ENCODE peak calls at places on chromosomes 1 and 21, in five cellular contexts. I is stimulated activated CD4-positive, alpha-beta T cell treated with anti-CD3 and anti-CD28 coated beads, Interleukin-4, amount 100 ng/mL, for 48 hours; Z is HS-5; O is A549; E is RWPE1. X is an unnamed sample.

GRCh38 chr1:6102227-6102845 is 56.6 kb downstream of the KCNAB2 start:
- DNase-seq in I (no peak), Z (no peak), O (no peak), E (no peak), X (peak)

GRCh38 chr1:94401206-94401605 is 17.0 kb upstream of the ABCD3 start:
- DNase-seq in I (no peak), Z (no peak), O (no peak), E (no peak), X (no peak)

GRCh38 chr21:33025106-33025470 is 647 bp upstream of the OLIG2 start:
- DNase-seq in I (no peak), Z (no peak), O (no peak), E (no peak), X (no peak)

GRCh38 chr1:204104331-204105222 is 31.7 kb downstream of the SOX13 start:
- DNase-seq in I (no peak), Z (peak), O (peak), E (peak), X (no peak)

GRCh38 chr1:162138107-162138506 is 68.6 kb downstream of the NOS1AP start:
- DNase-seq in I (no peak), Z (no peak), O (no peak), E (no peak), X (no peak)

GRCh38 chr1:34529935-34530859 is 224.7 kb upstream of the GJB5 start:
- DNase-seq in I (no peak), Z (no peak), O (no peak), E (no peak), X (no peak)

GRCh38 chr1:46041974-46042373 is 90.5 kb downstream of the PIK3R3 start:
- DNase-seq in I (no peak), Z (no peak), O (no peak), E (no peak), X (no peak)

GRCh38 chr1:67722292-67722944 is 37.4 kb downstream of the GADD45A start:
- DNase-seq in I (no peak), Z (no peak), O (no peak), E (no peak), X (no peak)

GRCh38 chr1:93155335-93155734 is 24.9 kb downstream of the TMED5 start:
- DNase-seq in I (no peak), Z (no peak), O (no peak), E (no peak), X (no peak)

GRCh38 chr1:204431310-204432184 is 19.9 kb upstream of the PPP1R15B start:
- DNase-seq in I (peak), Z (no peak), O (peak), E (peak), X (peak)

GRCh38 chr1:18597159-18598042 is 33.2 kb upstream of the PAX7 start:
- DNase-seq in I (peak), Z (no peak), O (peak), E (peak), X (peak)

GRCh38 chr1:209045326-209046057 is 538.0 kb upstream of the CAMK1G start:
- DNase-seq in I (no peak), Z (no peak), O (no peak), E (peak), X (no peak)

GRCh38 chr1:217528271-217528670 is 102.6 kb downstream of the GPATCH2 start:
- DNase-seq in I (no peak), Z (peak), O (no peak), E (peak), X (no peak)

GRCh38 chr21:23963454-23963853 is 1643.8 kb downstream of the MRPL39 start:
- DNase-seq in I (no peak), Z (no peak), O (no peak), E (no peak), X (no peak)

GRCh38 chr1:10338047-10338446 is 60.8 kb upstream of the PGD start:
- DNase-seq in I (peak), Z (no peak), O (peak), E (peak), X (no peak)

GRCh38 chr1:15128520-15129313 is 24.8 kb upstream of the TMEM51 start:
- DNase-seq in I (peak), Z (peak), O (peak), E (peak), X (peak)

GRCh38 chr1:220880726-220881506 is 1.7 kb downstream of the HLX start:
- DNase-seq in I (no peak), Z (no peak), O (no peak), E (peak), X (peak)

GRCh38 chr1:153627797-153628626 is at the start of gene S100A1:
- DNase-seq in I (no peak), Z (no peak), O (peak), E (no peak), X (peak)

GRCh38 chr1:158246650-158247049 is 7.6 kb upstream of the CD1A start:
- DNase-seq in I (no peak), Z (no peak), O (no peak), E (peak), X (peak)

GRCh38 chr1:221093903-221094865 is 214.9 kb downstream of the HLX start:
- DNase-seq in I (no peak), Z (no peak), O (no peak), E (no peak), X (no peak)

GRCh38 chr1:114720492-114720891 is 3.9 kb upstream of the NRAS start:
- DNase-seq in I (no peak), Z (no peak), O (no peak), E (no peak), X (no peak)

GRCh38 chr1:235929216-235929615 is 62.5 kb upstream of the LYST start:
- DNase-seq in I (no peak), Z (no peak), O (no peak), E (no peak), X (no peak)

GRCh38 chr1:6438047-6438525 is 13.5 kb downstream of the ESPN start:
- DNase-seq in I (peak), Z (peak), O (peak), E (peak), X (peak)

GRCh38 chr1:244804841-244805240 is 30.6 kb upstream of the COX20 start:
- DNase-seq in I (no peak), Z (no peak), O (no peak), E (no peak), X (no peak)